ENCODE peak calls at places on chromosomes 11 and 22, in five cellular contexts. Y is hepatocyte, T is lung, G is ovary, O is mucosa of descending colon. B is an unnamed sample. For H3K4me1, the result is how much of the 10 kb centered on the place peaks cover.

GRCh38 chr11:108498046-108498815 is at the start of gene POGLUT3:
- DNase-seq in Y (peak), T (peak), G (peak), O (peak), B (peak)

GRCh38 chr22:17847360-17848078 is 73.2 kb upstream of the BID start:
- DNase-seq in Y (no peak), T (no peak), G (no peak), O (no peak), B (no peak)

GRCh38 chr22:44363214-44363979 is 50.6 kb upstream of the SHISAL1 start:
- DNase-seq in Y (peak), T (peak), G (peak), O (peak), B (no peak)

GRCh38 chr22:49958961-49959781 is 1.4 kb upstream of the PIM3 start:
- DNase-seq in Y (no peak), T (no peak), G (peak), O (peak), B (no peak)

GRCh38 chr11:76694664-76695063 is 24.1 kb upstream of the LRRC32 start:
- DNase-seq in Y (no peak), T (no peak), G (no peak), O (no peak), B (no peak)

GRCh38 chr11:65423516-65424199 is 1.1 kb downstream of the NEAT1 start:
- DNase-seq in Y (no peak), T (no peak), G (no peak), O (peak), B (no peak)

GRCh38 chr22:43438666-43439347 is 27.0 kb downstream of the MPPED1 start:
- DNase-seq in Y (no peak), T (no peak), G (no peak), O (no peak), B (no peak)

GRCh38 chr22:39318507-39319283 is 728 bp downstream of the RPL3 start:
- DNase-seq in Y (peak), T (no peak), G (no peak), O (no peak), B (no peak)

GRCh38 chr11:17277024-17277584 is 565 bp downstream of the NUCB2 start:
- DNase-seq in Y (peak), T (no peak), G (no peak), O (no peak), B (peak)

GRCh38 chr11:64970731-64971151 is 1.2 kb downstream of the MAJIN start:
- DNase-seq in Y (no peak), T (peak), G (no peak), O (peak), B (no peak)

GRCh38 chr22:17906978-17907730 is 117.2 kb downstream of the MICAL3 start:
- DNase-seq in Y (no peak), T (no peak), G (no peak), O (no peak), B (no peak)

GRCh38 chr22:48894064-48894671 is 933.5 kb downstream of the BRD1 start:
- DNase-seq in Y (no peak), T (no peak), G (no peak), O (no peak), B (peak)

GRCh38 chr11:128420943-128421342 is 166.4 kb downstream of the ETS1 start:
- DNase-seq in Y (no peak), T (no peak), G (no peak), O (no peak), B (no peak)

GRCh38 chr11:15104166-15104565 is 10.6 kb upstream of the INSC start:
- DNase-seq in Y (no peak), T (no peak), G (no peak), O (no peak), B (no peak)

GRCh38 chr11:128501576-128502549 is 85.5 kb downstream of the ETS1 start:
- DNase-seq in Y (no peak), T (no peak), G (no peak), O (no peak), B (no peak)

GRCh38 chr11:116515666-116516184 is 257.1 kb downstream of the BUD13 start:
- DNase-seq in Y (no peak), T (no peak), G (no peak), O (no peak), B (no peak)

GRCh38 chr11:110989734-110990133 is 255.8 kb upstream of the POU2AF2 start:
- DNase-seq in Y (peak), T (no peak), G (no peak), O (no peak), B (no peak)

GRCh38 chr11:3840870-3841425 is at the start of gene RHOG:
- DNase-seq in Y (peak), T (peak), G (peak), O (peak), B (peak)

GRCh38 chr11:68911731-68912130 is 8.0 kb downstream of the IGHMBP2 start:
- DNase-seq in Y (no peak), T (no peak), G (no peak), O (no peak), B (no peak)

GRCh38 chr11:130815074-130815802 is 101.0 kb downstream of the SNX19 start:
- DNase-seq in Y (peak), T (no peak), G (no peak), O (no peak), B (no peak)

GRCh38 chr11:119107538-119108150 is 500 bp downstream of the C2CD2L start:
- DNase-seq in Y (peak), T (no peak), G (no peak), O (peak), B (peak)

GRCh38 chr11:25943777-25944661 is 387.9 kb upstream of the ANO3 start:
- DNase-seq in Y (peak), T (no peak), G (no peak), O (peak), B (no peak)

GRCh38 chr11:95108159-95108611 is 18.5 kb downstream of the ENDOD1 start:
- DNase-seq in Y (peak), T (no peak), G (no peak), O (peak), B (no peak)

GRCh38 chr22:25644122-25644521 is 79.6 kb downstream of the GRK3 start:
- DNase-seq in Y (no peak), T (no peak), G (no peak), O (no peak), B (no peak)

GRCh38 chr22:44887941-44888366 is 121.9 kb downstream of the PHF21B start:
- DNase-seq in Y (no peak), T (no peak), G (no peak), O (no peak), B (no peak)

GRCh38 chr11:8218409-8218808 is 45.3 kb downstream of the LMO1 start:
- DNase-seq in Y (no peak), T (no peak), G (no peak), O (no peak), B (no peak)

GRCh38 chr22:25035715-25036114 is 83.2 kb downstream of the KIAA1671 start:
- DNase-seq in Y (no peak), T (no peak), G (no peak), O (peak), B (no peak)

GRCh38 chr11:27972432-27973170 is 135.4 kb downstream of the KIF18A start:
- DNase-seq in Y (peak), T (no peak), G (no peak), O (no peak), B (no peak)

GRCh38 chr11:40168461-40168860 is 1291.0 kb downstream of the LRRC4C start:
- DNase-seq in Y (no peak), T (no peak), G (no peak), O (no peak), B (peak)

GRCh38 chr11:40166892-40167291 is 1292.6 kb downstream of the LRRC4C start:
- DNase-seq in Y (peak), T (no peak), G (no peak), O (no peak), B (peak)

GRCh38 chr11:40175980-40176379 is 1283.5 kb downstream of the LRRC4C start:
- DNase-seq in Y (no peak), T (no peak), G (no peak), O (no peak), B (no peak)

DNA sequence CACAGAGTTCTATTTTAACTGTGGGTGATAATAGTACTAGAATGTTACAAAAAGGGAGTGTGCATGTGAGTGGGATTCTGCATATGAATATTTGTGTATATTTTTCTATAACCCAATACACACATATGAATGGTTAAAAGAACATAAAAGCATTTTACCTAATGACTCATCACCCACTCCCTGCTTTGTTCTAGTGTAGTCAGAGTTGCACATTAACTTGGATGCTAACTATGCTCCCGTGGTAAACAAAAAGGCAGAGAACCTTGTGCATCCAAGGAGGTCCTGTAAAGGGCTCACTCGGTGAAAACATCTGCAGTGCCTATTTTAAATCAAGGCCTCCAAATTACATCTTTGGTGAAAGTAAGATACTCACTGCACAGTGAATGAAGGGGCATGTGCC is 1289.4 kb downstream of the LRRC4C start:
- DNase-seq in Y (peak), T (no peak), G (no peak), O (no peak), B (no peak)
- H3K4me1 ChIP-seq in Y (under half), T (under half), G (under half), O (under half), B (under half)

GRCh38 chr11:67381244-67381972 is 8.0 kb upstream of the CLCF1 start:
- DNase-seq in Y (no peak), T (no peak), G (peak), O (peak), B (no peak)
- H3K4me1 ChIP-seq in Y (under half), T (under half), G (under half), O (under half), B (under half)

GRCh38 chr11:71948314-71949027 is 19.6 kb downstream of the RNF121 start:
- DNase-seq in Y (peak), T (no peak), G (no peak), O (peak), B (no peak)

GRCh38 chr11:71951741-71952310 is 23.0 kb downstream of the RNF121 start:
- DNase-seq in Y (no peak), T (no peak), G (no peak), O (no peak), B (no peak)

GRCh38 chr11:71946144-71946571 is 17.3 kb downstream of the RNF121 start:
- DNase-seq in Y (no peak), T (no peak), G (no peak), O (no peak), B (no peak)

GRCh38 chr11:71949034-71949433 is 20.2 kb downstream of the RNF121 start:
- DNase-seq in Y (no peak), T (no peak), G (no peak), O (no peak), B (no peak)

GRCh38 chr11:71947498-71947897 is 18.7 kb downstream of the RNF121 start:
- DNase-seq in Y (peak), T (no peak), G (no peak), O (no peak), B (no peak)
- H3K4me1 ChIP-seq in Y (under half), T (under half), G (under half), O (under half), B (under half)

GRCh38 chr22:36134167-36134566 is 26.4 kb downstream of the APOL3 start:
- DNase-seq in Y (no peak), T (no peak), G (no peak), O (no peak), B (peak)
- H3K4me1 ChIP-seq in Y (under half), T (under half), G (under half), O (under half), B (under half)

B was measured in A673.